ENCODE peak calls at places on chromosomes 7 and 10, in six cellular contexts. N is HL-60, B is bronchial epithelial cell, R is AG09309, C is neural progenitor cell, X is choroid plexus epithelial cell. H is an unnamed sample.

GRCh38 chr10:17599089-17599488 is 18.1 kb downstream of the HACD1 start:
- DNase-seq in X (peak), C (peak), N (no peak), R (no peak), B (peak), H (no peak)

GRCh38 chr7:143892527-143893300 is 9.3 kb downstream of the TCAF1 start:
- DNase-seq in B (peak), N (peak), C (peak), R (no peak), X (peak), H (no peak)

GRCh38 chr10:18164771-18165361 is 24.6 kb downstream of the CACNB2 start:
- DNase-seq in C (no peak), B (no peak), X (peak), N (no peak), R (peak), H (no peak)

GRCh38 chr10:89563861-89564478 is 28.6 kb upstream of the SLC16A12 start:
- DNase-seq in C (peak), B (peak), N (peak), R (no peak), X (peak), H (no peak)

GRCh38 chr7:96833701-96834453 is 124.2 kb upstream of the SEM1 start:
- DNase-seq in N (no peak), C (no peak), R (no peak), X (no peak), B (peak), H (no peak)

GRCh38 chr7:149229526-149229925 is 9.9 kb upstream of the ZNF212 start:
- DNase-seq in C (peak), N (no peak), X (no peak), R (no peak), B (no peak), H (no peak)

GRCh38 chr7:43700646-43701501 is 28.4 kb downstream of the COA1 start:
- DNase-seq in C (no peak), B (no peak), R (no peak), X (no peak), N (no peak), H (no peak)

GRCh38 chr7:33050425-33051318 is 11.9 kb downstream of the NT5C3A start:
- DNase-seq in C (peak), R (peak), X (peak), B (peak), N (peak), H (no peak)

GRCh38 chr10:117004627-117005453 is at the start of gene SHTN1:
- DNase-seq in X (peak), B (peak), R (no peak), C (peak), N (peak), H (peak)
- H3K4me3 ChIP-seq in X (peak), B (peak), R (peak), C (peak), N (peak), H (peak)

DNA sequence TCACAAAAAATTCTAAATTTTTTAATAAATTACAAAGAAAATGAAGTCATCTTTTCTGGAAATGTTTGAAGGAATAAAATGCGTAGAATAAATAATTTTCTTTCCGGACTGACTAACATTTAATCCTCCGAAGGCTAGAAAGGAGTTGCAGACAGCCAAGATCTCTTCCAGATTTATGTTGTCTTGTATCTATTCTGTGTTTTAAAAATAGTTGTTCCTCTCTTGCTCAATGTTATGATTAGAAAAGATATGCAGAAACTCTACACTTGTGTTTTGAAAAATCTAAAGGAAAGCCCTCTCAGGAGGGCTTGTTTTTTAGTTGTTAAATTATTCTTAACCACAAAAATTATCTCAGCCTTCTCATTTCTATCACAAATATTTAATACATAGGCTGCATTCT is 70.7 kb downstream of the MACC1 start:
- DNase-seq in C (no peak), N (no peak), B (no peak), R (no peak), X (peak), H (no peak)
- H3K4me3 ChIP-seq in C (no peak), N (no peak), B (no peak), R (no peak), X (no peak), H (no peak)

GRCh38 chr10:96912405-96912804 is 80.3 kb downstream of the LCOR start:
- DNase-seq in X (no peak), N (no peak), R (no peak), B (no peak), C (no peak), H (no peak)

GRCh38 chr10:96918214-96919002 is 86.3 kb downstream of the LCOR start:
- DNase-seq in R (no peak), X (no peak), C (no peak), B (no peak), N (no peak), H (no peak)

GRCh38 chr10:96910488-96911395 is 78.6 kb downstream of the LCOR start:
- DNase-seq in X (peak), R (no peak), N (peak), C (peak), B (peak), H (no peak)

GRCh38 chr10:96917628-96918027 is 85.5 kb downstream of the LCOR start:
- DNase-seq in C (no peak), B (no peak), R (no peak), X (no peak), N (no peak), H (no peak)

DNA sequence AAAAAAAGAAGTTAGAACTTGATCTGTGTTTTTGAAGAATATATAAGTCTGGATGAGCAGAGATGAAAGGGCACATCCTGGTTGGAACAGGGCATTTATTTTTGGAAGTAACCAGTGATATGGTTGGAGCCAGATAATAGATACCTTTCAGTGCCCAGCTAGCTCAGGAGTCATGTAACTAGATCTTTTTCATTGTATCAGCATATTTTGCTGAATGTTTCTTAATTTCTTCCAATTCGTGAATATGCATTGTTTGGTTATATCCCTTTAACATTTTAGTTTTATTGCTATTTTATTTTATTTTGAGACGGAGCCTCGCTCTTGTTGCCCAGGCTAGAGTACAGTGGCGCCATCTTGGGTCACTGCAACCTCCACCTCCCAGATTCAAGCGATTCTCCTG is 81.8 kb downstream of the LCOR start:
- DNase-seq in N (no peak), C (no peak), B (no peak), R (no peak), X (no peak), H (no peak)
- H3K4me3 ChIP-seq in N (no peak), C (no peak), B (no peak), R (no peak), X (no peak), H (no peak)

DNA sequence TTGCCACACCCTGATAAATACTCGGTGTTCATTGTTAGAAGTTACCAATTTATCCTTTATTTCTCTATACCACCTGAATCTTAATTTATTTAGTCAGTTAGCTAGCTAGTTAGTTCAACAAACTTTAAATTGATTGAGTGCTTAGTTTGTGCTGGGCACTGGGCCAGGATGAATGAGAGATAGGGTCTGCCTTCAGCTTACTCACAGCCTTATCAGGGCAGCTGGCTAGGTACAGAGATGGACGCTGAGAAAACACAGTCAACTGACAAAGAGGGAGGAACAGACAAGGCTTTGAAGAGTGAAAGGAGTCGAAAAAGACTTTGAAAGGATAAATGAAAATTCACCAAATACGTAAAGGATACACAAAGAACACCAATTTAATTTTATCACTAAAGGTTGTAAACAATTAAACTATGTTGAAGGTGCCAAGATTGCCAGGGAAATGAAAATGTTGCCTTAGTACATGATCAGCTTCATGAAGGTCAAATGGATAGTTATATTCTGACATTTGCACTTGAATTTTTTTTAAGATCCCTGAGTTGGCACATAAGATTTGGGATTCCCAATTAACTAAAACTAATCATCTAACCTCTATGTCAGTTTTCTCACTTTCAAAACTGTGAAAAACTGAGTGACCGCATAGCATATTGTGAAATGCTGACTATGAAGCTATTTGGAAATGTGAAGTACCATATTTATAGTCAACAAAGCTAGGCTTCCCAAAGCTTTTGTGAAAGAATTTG is 2.1 kb downstream of the CAV2 start:
- DNase-seq in N (no peak), R (no peak), B (peak), C (no peak), X (peak), H (no peak)
- H3K4me3 ChIP-seq in N (no peak), R (peak), B (peak), C (no peak), X (peak), H (peak)

DNA sequence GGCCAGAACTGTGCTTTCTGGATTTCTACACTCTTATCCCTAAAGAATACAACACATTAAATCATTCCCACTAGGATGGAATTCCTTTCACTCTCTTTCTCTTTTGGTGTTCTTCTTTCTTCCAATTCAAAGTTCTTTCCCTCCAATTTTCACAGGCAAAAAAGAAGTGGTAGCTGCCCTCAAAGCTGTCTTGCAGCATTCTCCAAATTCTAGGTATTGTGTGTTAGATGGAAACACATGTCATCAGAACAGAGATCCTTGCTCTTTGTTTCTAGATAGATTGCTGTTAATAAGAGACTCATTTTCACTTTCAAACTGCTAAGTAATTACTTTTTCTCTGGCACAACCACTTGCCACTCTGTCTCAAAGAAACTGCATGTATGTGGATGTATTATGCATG is 31.0 kb downstream of the SHTN1 start:
- DNase-seq in N (no peak), R (no peak), C (no peak), X (no peak), B (no peak), H (no peak)
- H3K4me3 ChIP-seq in N (no peak), R (no peak), C (no peak), X (no peak), B (no peak), H (no peak)

GRCh38 chr10:69979177-69979576 is 73.5 kb upstream of the MACROH2A2 start:
- DNase-seq in N (no peak), R (no peak), B (no peak), X (no peak), C (no peak), H (no peak)

GRCh38 chr10:69980672-69981071 is 72.0 kb upstream of the MACROH2A2 start:
- DNase-seq in N (no peak), R (no peak), C (no peak), X (no peak), B (no peak), H (no peak)

GRCh38 chr10:69974551-69975155 is 78.0 kb upstream of the MACROH2A2 start:
- DNase-seq in B (no peak), C (no peak), N (no peak), X (no peak), R (peak), H (no peak)

GRCh38 chr10:69973678-69974077 is 79.0 kb upstream of the MACROH2A2 start:
- DNase-seq in N (no peak), C (no peak), B (no peak), X (no peak), R (no peak), H (no peak)

GRCh38 chr10:69976795-69977546 is 75.7 kb upstream of the MACROH2A2 start:
- DNase-seq in C (no peak), R (no peak), X (no peak), N (no peak), B (peak), H (no peak)
- H3K4me3 ChIP-seq in C (no peak), R (no peak), X (no peak), N (no peak), B (no peak), H (no peak)

H was measured in thoracic aorta.